ENCODE peak calls at places on chromosomes 13 and 19, in five cellular contexts. Y is AG04450, L is HS-5, G is mucosa of descending colon, Q is nephron progenitor cell. M is an unnamed sample.

GRCh38 chr13:73401769-73402168 is 343.0 kb downstream of the KLF5 start:
- DNase-seq in G (no peak), Y (no peak), Q (no peak), L (no peak), M (peak)

GRCh38 chr19:29717051-29717450 is 2.0 kb upstream of the C19orf12 start:
- DNase-seq in G (no peak), Y (no peak), L (no peak), Q (no peak), M (no peak)

GRCh38 chr13:24664726-24665409 is 15.3 kb upstream of the ATP12A start:
- DNase-seq in G (no peak), Q (no peak), Y (no peak), L (peak), M (no peak)

GRCh38 chr19:39265321-39265916 is 2.8 kb upstream of the IFNL2 start:
- DNase-seq in L (no peak), Q (peak), Y (no peak), G (no peak), M (no peak)

GRCh38 chr19:33906578-33907335 is 110.1 kb downstream of the KCTD15 start:
- DNase-seq in Q (peak), G (peak), Y (no peak), L (no peak), M (no peak)

GRCh38 chr13:39317284-39317683 is 279.0 kb downstream of the NHLRC3 start:
- DNase-seq in G (no peak), Y (peak), L (no peak), Q (no peak), M (no peak)

GRCh38 chr13:73412933-73413332 is 354.1 kb downstream of the KLF5 start:
- DNase-seq in L (no peak), Q (no peak), Y (no peak), G (no peak), M (no peak)

GRCh38 chr13:33561627-33562026 is 256.3 kb upstream of the RFC3 start:
- DNase-seq in Q (no peak), G (no peak), Y (no peak), L (no peak), M (no peak)

M was measured in SK-MEL-5.